ENCODE peak calls at places on chromosomes 1 and 21, in nine cellular contexts. F is upper lobe of right lung; W is CD8-positive, alpha-beta memory T cell; C is caudate nucleus; B is heart right ventricle; R is IMR-90; A is SJSA1; Z is WERI-Rb-1; E is SK-N-SH. N is an unnamed sample.
A peak's percentile ranks its signal among the peaks of the same experiment; 100 is the strongest.

GRCh38 chr1:202725541-202725940 is 15.3 kb upstream of the SYT2 start:
- DNase-seq in W (no peak), F (no peak), B (no peak), A (no peak), E (no peak), C (no peak), R (no peak), Z (no peak), N (no peak)

GRCh38 chr1:155005076-155005971 is 2.7 kb downstream of the ZBTB7B start:
- DNase-seq in W (peak; percentile 63), R (no peak), Z (no peak), A (no peak), B (peak; percentile 69), C (no peak), F (peak; percentile 87), E (no peak), N (no peak)

GRCh38 chr1:218390625-218391024 is 45.5 kb downstream of the TGFB2 start:
- DNase-seq in B (no peak), W (no peak), C (no peak), F (no peak), A (no peak), Z (no peak), R (no peak), E (peak; percentile 29), N (no peak)

GRCh38 chr1:90198616-90199015 is 203.7 kb downstream of the ZNF326 start:
- DNase-seq in F (no peak), W (no peak), A (no peak), E (no peak), C (no peak), Z (no peak), B (no peak), R (no peak), N (no peak)

GRCh38 chr1:43144228-43144627 is 27.9 kb downstream of the EBNA1BP2 start:
- DNase-seq in E (no peak), F (no peak), B (no peak), Z (no peak), W (no peak), A (no peak), C (no peak), R (peak; percentile 69), N (peak; percentile 62)

GRCh38 chr1:64043976-64044375 is 159.4 kb upstream of the UBE2U start:
- DNase-seq in A (no peak), E (no peak), R (peak; percentile 31), Z (no peak), C (no peak), W (no peak), F (no peak), B (no peak), N (no peak)

GRCh38 chr1:82323144-82323543 is 522.4 kb downstream of the ADGRL2 start:
- DNase-seq in R (no peak), B (no peak), A (no peak), E (no peak), F (no peak), W (no peak), Z (no peak), C (no peak), N (no peak)

GRCh38 chr21:21165063-21165645 is 166.9 kb downstream of the NCAM2 start:
- DNase-seq in R (peak; percentile 97), B (no peak), E (peak; percentile 14), A (no peak), C (no peak), W (no peak), F (no peak), Z (no peak), N (no peak)

GRCh38 chr1:10778640-10779039 is 17.8 kb downstream of the CASZ1 start:
- DNase-seq in A (no peak), B (no peak), W (no peak), R (no peak), F (no peak), Z (no peak), E (no peak), C (no peak), N (no peak)

GRCh38 chr1:46302091-46303037 is 1.1 kb downstream of the LRRC41 start:
- DNase-seq in C (no peak), Z (peak; percentile 59), F (peak; percentile 76), R (peak; percentile 52), A (peak; percentile 61), B (peak; percentile 42), E (peak; percentile 80), W (peak; percentile 66), N (no peak)

GRCh38 chr1:8027748-8028631 is 1.9 kb upstream of the ERRFI1 start:
- DNase-seq in W (no peak), F (no peak), Z (no peak), C (no peak), E (no peak), B (no peak), A (no peak), R (peak; percentile 92), N (no peak)

GRCh38 chr1:98001764-98002163 is 80.9 kb upstream of the DPYD start:
- DNase-seq in Z (no peak), R (peak; percentile 18), F (no peak), W (no peak), A (no peak), B (no peak), E (no peak), C (no peak), N (no peak)

GRCh38 chr1:167910530-167910929 is 3.4 kb downstream of the ADCY10 start:
- DNase-seq in Z (no peak), W (no peak), F (no peak), E (no peak), R (no peak), A (no peak), B (no peak), C (no peak), N (no peak)

GRCh38 chr21:43727571-43728466 is 8.9 kb downstream of the PDXK start:
- DNase-seq in B (no peak), Z (peak; percentile 81), W (no peak), C (no peak), F (peak; percentile 88), R (peak; percentile 22), E (no peak), A (no peak), N (no peak)

GRCh38 chr1:245084551-245084950 is 70.2 kb upstream of the KIF26B start:
- DNase-seq in F (no peak), W (no peak), E (no peak), R (peak; percentile 49), B (no peak), C (no peak), Z (no peak), A (no peak), N (no peak)

DNA sequence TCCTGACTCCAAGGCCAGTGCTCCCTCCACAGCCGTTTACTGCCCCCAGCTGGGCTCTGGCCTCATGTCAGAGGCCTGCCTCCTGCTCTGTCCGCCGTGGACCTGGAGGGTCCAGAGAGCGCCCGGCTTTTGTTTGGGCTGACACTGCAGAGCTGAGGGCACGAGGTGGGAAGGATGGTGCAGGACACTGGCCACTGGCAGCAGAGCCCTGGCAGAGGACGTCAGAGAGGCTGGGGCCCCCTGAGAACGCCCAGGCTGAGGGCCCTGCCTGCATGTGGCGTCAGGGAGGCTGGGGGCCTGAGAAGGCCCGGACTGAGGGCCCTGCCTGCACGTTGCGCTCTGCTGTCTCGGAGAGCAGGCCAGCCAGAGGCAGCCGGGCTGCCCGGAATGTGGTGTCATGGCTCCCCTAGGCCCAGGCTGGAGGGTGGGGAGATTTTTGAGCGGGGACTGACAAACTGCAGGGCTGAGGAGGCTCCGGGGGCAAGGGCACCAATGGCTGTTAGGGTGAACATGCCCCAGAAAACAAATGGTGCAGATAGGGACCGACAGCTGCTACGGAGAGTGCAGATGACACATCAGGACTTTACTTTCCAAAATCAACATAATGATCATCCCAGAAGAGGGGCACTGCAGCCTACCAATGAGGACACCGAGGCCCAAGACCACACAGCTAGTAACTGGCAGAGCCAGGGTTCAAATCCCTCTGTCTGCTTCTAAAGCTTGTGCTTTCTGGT is 31.7 kb downstream of the SLC66A1 start:
- DNase-seq in F (no peak), C (no peak), A (no peak), Z (no peak), B (no peak), W (no peak), E (no peak), R (no peak), N (no peak)
- H3K27ac ChIP-seq in F (no peak overlapping the region), C (no peak overlapping the region), A (no peak overlapping the region), Z (no peak overlapping the region), B (peak overlapping the region; percentile 10), W (no peak overlapping the region), E (no peak overlapping the region), R (no peak overlapping the region), N (no peak overlapping the region)

GRCh38 chr1:186790101-186790500 is 38.6 kb upstream of the PLA2G4A start:
- DNase-seq in E (no peak), W (no peak), B (no peak), R (peak; percentile 39), A (no peak), C (no peak), F (no peak), Z (no peak), N (no peak)

GRCh38 chr1:186792870-186793581 is 35.7 kb upstream of the PLA2G4A start:
- DNase-seq in R (peak; percentile 41), C (no peak), B (no peak), Z (no peak), A (no peak), W (no peak), E (no peak), F (no peak), N (peak; percentile 22)

GRCh38 chr1:186798960-186799688 is 29.6 kb upstream of the PLA2G4A start:
- DNase-seq in E (no peak), B (no peak), C (no peak), Z (no peak), F (no peak), A (no peak), R (no peak), W (no peak), N (no peak)

GRCh38 chr1:186793582-186793927 is 35.2 kb upstream of the PLA2G4A start:
- DNase-seq in C (no peak), Z (no peak), W (no peak), A (no peak), E (no peak), B (no peak), R (peak; percentile 47), F (no peak), N (no peak)
- H3K27ac ChIP-seq in C (no peak overlapping the region), Z (no peak overlapping the region), W (no peak overlapping the region), A (no peak overlapping the region), E (no peak overlapping the region), B (no peak overlapping the region), R (no peak overlapping the region), F (no peak overlapping the region), N (peak overlapping the region; percentile 54)

DNA sequence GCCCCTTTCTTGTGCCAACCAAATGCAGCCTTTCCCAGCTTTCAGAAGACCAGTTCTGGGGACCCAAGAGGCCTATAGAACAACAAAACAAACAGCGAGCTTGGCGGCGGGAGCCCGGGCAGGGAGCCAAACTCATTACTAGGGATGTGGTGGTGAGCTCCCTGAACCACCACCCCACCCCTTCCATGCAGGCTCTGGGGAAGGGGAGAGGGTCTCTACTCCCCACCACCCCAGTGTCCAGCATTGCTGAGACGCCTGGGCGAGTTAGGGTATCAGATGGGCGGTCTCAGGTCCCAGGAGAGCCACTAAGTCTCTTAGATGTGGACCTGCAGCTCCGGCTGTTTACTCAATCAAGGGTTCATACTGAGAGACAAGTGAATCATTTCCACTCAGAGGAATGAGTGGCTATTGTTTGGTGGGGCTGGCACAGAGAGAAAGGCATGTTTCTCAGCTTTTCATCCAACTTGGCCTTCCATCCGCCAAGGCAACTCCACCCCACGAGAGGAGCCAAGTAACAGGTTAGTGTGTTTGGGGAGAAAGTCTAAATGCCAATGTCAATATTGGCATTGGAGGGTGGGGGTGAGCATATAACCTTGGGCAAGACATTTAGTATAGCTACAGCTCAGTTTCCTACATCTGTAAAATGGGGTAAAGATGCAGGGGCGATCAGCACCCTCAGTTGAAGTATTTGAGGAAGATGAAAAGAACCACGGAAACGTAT is 40.9 kb downstream of the PLXNA2 start:
- DNase-seq in R (peak; percentile 46), W (no peak), C (no peak), A (peak; percentile 83), E (no peak), Z (no peak), F (peak; percentile 77), B (peak; percentile 71), N (no peak)
- H3K27ac ChIP-seq in R (no peak overlapping the region), W (no peak overlapping the region), C (peak overlapping the region; percentile 74), A (peak overlapping the region; percentile 90), E (peak overlapping the region; percentile 89), Z (no peak overlapping the region), F (peak overlapping the region; percentile 61), B (peak overlapping the region; percentile 89), N (peak overlapping the region; percentile 67)

GRCh38 chr1:24111264-24111997 is 504 bp downstream of the MYOM3 start:
- DNase-seq in F (peak; percentile 64), R (no peak), E (peak; percentile 63), Z (no peak), W (peak; percentile 25), B (no peak), A (no peak), C (no peak), N (no peak)
- H3K27ac ChIP-seq in F (no peak overlapping the region), R (no peak overlapping the region), E (no peak overlapping the region), Z (no peak overlapping the region), W (no peak overlapping the region), B (peak overlapping the region; percentile 97), A (no peak overlapping the region), C (no peak overlapping the region), N (peak overlapping the region; percentile 77)

N was measured in epithelial cell of prostate.